ENCODE peak calls at places on chromosomes 7 and 10, in five cellular contexts. One of them, this sample, is unnamed.

GRCh38 chr10:104445359-104445758 is 91.7 kb downstream of the CFAP58 start:
- DNase-seq in astrocyte of the spinal cord: peak
- DNase-seq in astrocyte of the cerebellum: peak
- DNase-seq in AG10803: peak
- DNase-seq in GM06990: no peak
- DNase-seq in this sample: no peak

GRCh38 chr7:55048221-55048859 is 29.5 kb downstream of the EGFR start:
- DNase-seq in astrocyte of the spinal cord: no peak
- DNase-seq in astrocyte of the cerebellum: no peak
- DNase-seq in AG10803: no peak
- DNase-seq in GM06990: no peak
- DNase-seq in this sample: no peak

GRCh38 chr7:80722596-80723141 is 84.2 kb downstream of the CD36 start:
- DNase-seq in astrocyte of the spinal cord: peak
- DNase-seq in astrocyte of the cerebellum: peak
- DNase-seq in AG10803: peak
- DNase-seq in GM06990: no peak
- DNase-seq in this sample: no peak

GRCh38 chr10:78911533-78912340 is 157.0 kb upstream of the ZMIZ1 start:
- DNase-seq in astrocyte of the spinal cord: no peak
- DNase-seq in astrocyte of the cerebellum: no peak
- DNase-seq in AG10803: no peak
- DNase-seq in GM06990: no peak
- DNase-seq in this sample: no peak

GRCh38 chr7:86968618-86969017 is 90.8 kb downstream of the ELAPOR2 start:
- DNase-seq in astrocyte of the spinal cord: no peak
- DNase-seq in astrocyte of the cerebellum: no peak
- DNase-seq in AG10803: no peak
- DNase-seq in GM06990: no peak
- DNase-seq in this sample: no peak

GRCh38 chr10:100744136-100744979 is 1.0 kb upstream of the PAX2 start:
- DNase-seq in astrocyte of the spinal cord: no peak
- DNase-seq in astrocyte of the cerebellum: no peak
- DNase-seq in AG10803: no peak
- DNase-seq in GM06990: no peak
- DNase-seq in this sample: no peak

GRCh38 chr10:61159253-61159652 is 215.3 kb upstream of the RHOBTB1 start:
- DNase-seq in astrocyte of the spinal cord: peak
- DNase-seq in astrocyte of the cerebellum: peak
- DNase-seq in AG10803: peak
- DNase-seq in GM06990: no peak
- DNase-seq in this sample: no peak

GRCh38 chr10:126229701-126230100 is 158.6 kb downstream of the ADAM12 start:
- DNase-seq in astrocyte of the spinal cord: no peak
- DNase-seq in astrocyte of the cerebellum: no peak
- DNase-seq in AG10803: no peak
- DNase-seq in GM06990: no peak
- DNase-seq in this sample: no peak

GRCh38 chr7:112708236-112708635 is 82.0 kb downstream of the TMEM168 start:
- DNase-seq in astrocyte of the spinal cord: no peak
- DNase-seq in astrocyte of the cerebellum: no peak
- DNase-seq in AG10803: no peak
- DNase-seq in GM06990: no peak
- DNase-seq in this sample: no peak

GRCh38 chr7:102834999-102835398 is 77.8 kb upstream of the LRRC17 start:
- DNase-seq in astrocyte of the spinal cord: peak
- DNase-seq in astrocyte of the cerebellum: peak
- DNase-seq in AG10803: peak
- DNase-seq in GM06990: peak
- DNase-seq in this sample: no peak

GRCh38 chr7:105906690-105907089 is 30.3 kb upstream of the ATXN7L1 start:
- DNase-seq in astrocyte of the spinal cord: no peak
- DNase-seq in astrocyte of the cerebellum: no peak
- DNase-seq in AG10803: peak
- DNase-seq in GM06990: no peak
- DNase-seq in this sample: no peak

GRCh38 chr10:44313706-44314307 is 71.1 kb downstream of the CXCL12 start:
- DNase-seq in astrocyte of the spinal cord: no peak
- DNase-seq in astrocyte of the cerebellum: no peak
- DNase-seq in AG10803: no peak
- DNase-seq in GM06990: no peak
- DNase-seq in this sample: no peak

GRCh38 chr7:51111256-51111655 is 205.4 kb downstream of the COBL start:
- DNase-seq in astrocyte of the spinal cord: no peak
- DNase-seq in astrocyte of the cerebellum: no peak
- DNase-seq in AG10803: no peak
- DNase-seq in GM06990: no peak
- DNase-seq in this sample: no peak

GRCh38 chr10:111130471-111130870 is 53.6 kb downstream of the ADRA2A start:
- DNase-seq in astrocyte of the spinal cord: no peak
- DNase-seq in astrocyte of the cerebellum: no peak
- DNase-seq in AG10803: no peak
- DNase-seq in GM06990: no peak
- DNase-seq in this sample: no peak

GRCh38 chr10:12042409-12042796 is 206 bp downstream of the UPF2 start:
- DNase-seq in astrocyte of the spinal cord: no peak
- DNase-seq in astrocyte of the cerebellum: no peak
- DNase-seq in AG10803: no peak
- DNase-seq in GM06990: no peak
- DNase-seq in this sample: no peak

GRCh38 chr10:85319150-85319549 is 990.8 kb downstream of the CCSER2 start:
- DNase-seq in astrocyte of the spinal cord: no peak
- DNase-seq in astrocyte of the cerebellum: no peak
- DNase-seq in AG10803: no peak
- DNase-seq in GM06990: no peak
- DNase-seq in this sample: no peak

GRCh38 chr7:94160719-94161435 is 156.7 kb upstream of the BET1 start:
- DNase-seq in astrocyte of the spinal cord: no peak
- DNase-seq in astrocyte of the cerebellum: no peak
- DNase-seq in AG10803: no peak
- DNase-seq in GM06990: peak
- DNase-seq in this sample: no peak

GRCh38 chr10:33570495-33570894 is 236.0 kb upstream of the NRP1 start:
- DNase-seq in astrocyte of the spinal cord: no peak
- DNase-seq in astrocyte of the cerebellum: no peak
- DNase-seq in AG10803: no peak
- DNase-seq in GM06990: no peak
- DNase-seq in this sample: no peak

GRCh38 chr7:159012353-159013069 is 132.2 kb downstream of the VIPR2 start:
- DNase-seq in astrocyte of the spinal cord: no peak
- DNase-seq in astrocyte of the cerebellum: no peak
- DNase-seq in AG10803: no peak
- DNase-seq in GM06990: no peak
- DNase-seq in this sample: no peak

GRCh38 chr10:23158370-23158769 is 33.7 kb upstream of the PTF1A start:
- DNase-seq in astrocyte of the spinal cord: peak
- DNase-seq in astrocyte of the cerebellum: peak
- DNase-seq in AG10803: peak
- DNase-seq in GM06990: no peak
- DNase-seq in this sample: no peak

GRCh38 chr7:151137076-151137611 is 30.4 kb downstream of the GBX1 start:
- DNase-seq in astrocyte of the spinal cord: no peak
- DNase-seq in astrocyte of the cerebellum: no peak
- DNase-seq in AG10803: no peak
- DNase-seq in GM06990: no peak
- DNase-seq in this sample: no peak

GRCh38 chr10:116767235-116767634 is 24.9 kb upstream of the HSPA12A start:
- DNase-seq in astrocyte of the spinal cord: no peak
- DNase-seq in astrocyte of the cerebellum: no peak
- DNase-seq in AG10803: peak
- DNase-seq in GM06990: no peak
- DNase-seq in this sample: no peak

GRCh38 chr7:5228066-5228465 is 38.0 kb downstream of the WIPI2 start:
- DNase-seq in astrocyte of the spinal cord: no peak
- DNase-seq in astrocyte of the cerebellum: no peak
- DNase-seq in AG10803: no peak
- DNase-seq in GM06990: no peak
- DNase-seq in this sample: no peak

GRCh38 chr7:101162551-101163280 is 2.7 kb downstream of the VGF start:
- DNase-seq in astrocyte of the spinal cord: peak
- DNase-seq in astrocyte of the cerebellum: no peak
- DNase-seq in AG10803: peak
- DNase-seq in GM06990: peak
- DNase-seq in this sample: no peak

GRCh38 chr7:30301751-30302150 is 17.4 kb downstream of the ZNRF2 start:
- DNase-seq in astrocyte of the spinal cord: no peak
- DNase-seq in astrocyte of the cerebellum: no peak
- DNase-seq in AG10803: no peak
- DNase-seq in GM06990: no peak
- DNase-seq in this sample: no peak

GRCh38 chr7:54841772-54842707 is 83.0 kb upstream of the SEC61G start:
- DNase-seq in astrocyte of the spinal cord: peak
- DNase-seq in astrocyte of the cerebellum: peak
- DNase-seq in AG10803: peak
- DNase-seq in GM06990: no peak
- DNase-seq in this sample: no peak

GRCh38 chr10:74078037-74078436 is 72.6 kb downstream of the AP3M1 start:
- DNase-seq in astrocyte of the spinal cord: peak
- DNase-seq in astrocyte of the cerebellum: peak
- DNase-seq in AG10803: peak
- DNase-seq in GM06990: peak
- DNase-seq in this sample: no peak

GRCh38 chr7:66779669-66780408 is 39.3 kb downstream of the RABGEF1 start:
- DNase-seq in astrocyte of the spinal cord: peak
- DNase-seq in astrocyte of the cerebellum: no peak
- DNase-seq in AG10803: no peak
- DNase-seq in GM06990: no peak
- DNase-seq in this sample: no peak

GRCh38 chr10:64976150-64976549 is 1454.9 kb downstream of the REEP3 start:
- DNase-seq in astrocyte of the spinal cord: no peak
- DNase-seq in astrocyte of the cerebellum: no peak
- DNase-seq in AG10803: no peak
- DNase-seq in GM06990: no peak
- DNase-seq in this sample: no peak

GRCh38 chr10:64973391-64973790 is 1452.2 kb downstream of the REEP3 start:
- DNase-seq in astrocyte of the spinal cord: no peak
- DNase-seq in astrocyte of the cerebellum: no peak
- DNase-seq in AG10803: no peak
- DNase-seq in GM06990: no peak
- DNase-seq in this sample: no peak

GRCh38 chr10:64977912-64978311 is 1456.7 kb downstream of the REEP3 start:
- DNase-seq in astrocyte of the spinal cord: peak
- DNase-seq in astrocyte of the cerebellum: no peak
- DNase-seq in AG10803: no peak
- DNase-seq in GM06990: no peak
- DNase-seq in this sample: no peak
- TF ChIP-seq CTCF in astrocyte of the spinal cord: no peak
- TF ChIP-seq CTCF in astrocyte of the cerebellum: no peak
- TF ChIP-seq CTCF in AG10803: no peak
- TF ChIP-seq CTCF in GM06990: no peak
- TF ChIP-seq CTCF in this sample: peak

DNA sequence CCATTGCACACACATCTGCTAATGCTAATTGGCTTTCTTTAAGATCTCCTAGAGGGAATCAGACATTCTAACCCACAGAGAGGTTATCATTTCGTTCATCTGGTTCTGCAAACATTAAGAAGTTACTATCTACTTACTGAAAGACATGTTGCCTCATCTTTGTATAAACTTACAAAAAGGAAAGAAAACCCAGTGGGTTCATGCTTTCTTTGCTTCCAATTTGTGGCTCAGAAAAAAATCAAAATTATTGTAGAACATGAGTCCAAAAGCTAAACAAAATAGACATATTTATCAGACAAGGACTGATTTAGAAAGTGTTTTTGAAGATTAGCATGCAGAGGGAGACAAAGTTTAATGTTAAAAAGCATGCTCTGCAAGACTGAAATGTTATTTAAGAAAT is 123.1 kb downstream of the MBL2 start:
- DNase-seq in astrocyte of the spinal cord: no peak
- DNase-seq in astrocyte of the cerebellum: no peak
- DNase-seq in AG10803: peak
- DNase-seq in GM06990: no peak
- DNase-seq in this sample: no peak
- TF ChIP-seq CTCF in astrocyte of the spinal cord: no peak
- TF ChIP-seq CTCF in astrocyte of the cerebellum: no peak
- TF ChIP-seq CTCF in AG10803: no peak
- TF ChIP-seq CTCF in GM06990: no peak
- TF ChIP-seq CTCF in this sample: no peak

DNA sequence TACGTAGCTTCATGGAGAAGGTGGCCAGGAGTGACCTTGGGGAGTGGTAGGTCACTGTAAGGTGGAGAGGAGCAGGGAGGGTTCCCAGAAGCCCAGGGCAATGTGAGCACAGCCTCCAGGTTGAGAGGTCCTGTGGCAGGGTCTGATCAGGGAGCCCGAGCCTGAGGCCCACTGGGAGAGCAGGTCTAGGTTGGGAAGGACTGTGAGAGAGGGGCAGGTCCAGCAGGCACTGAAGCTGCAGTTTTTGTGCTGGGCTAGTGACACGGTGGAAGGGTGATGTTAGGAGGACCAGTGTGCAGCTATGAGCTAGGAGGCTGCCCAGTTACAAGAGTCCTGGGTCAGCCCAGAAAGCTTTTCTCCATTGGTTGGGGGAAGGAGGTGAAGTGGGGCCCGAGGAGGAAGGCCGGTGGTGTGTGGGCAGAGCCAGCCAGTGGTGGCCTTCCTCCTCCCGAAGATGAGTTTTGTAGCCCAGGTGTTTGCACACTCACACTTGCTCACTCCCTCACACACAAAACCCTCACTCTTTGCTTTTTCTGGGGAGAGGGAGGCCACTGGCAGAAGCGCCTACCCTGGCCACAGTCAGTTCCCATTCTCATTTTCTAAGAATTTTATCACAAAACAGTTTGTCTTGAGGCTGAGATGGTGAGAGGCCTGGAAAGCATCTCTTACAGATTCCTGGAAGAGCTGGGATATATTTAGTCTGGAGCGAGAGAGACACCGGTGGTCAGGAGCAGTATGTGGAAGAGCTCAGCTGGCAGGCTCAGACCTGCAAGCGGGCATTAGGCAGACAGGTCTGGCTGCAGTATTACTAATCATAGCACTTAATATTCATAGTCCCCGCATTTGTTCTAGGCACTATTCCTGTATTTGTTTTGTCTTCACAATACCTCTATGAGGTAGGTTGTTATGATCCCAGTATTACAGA is 57.1 kb downstream of the ZNF467 start:
- DNase-seq in astrocyte of the spinal cord: peak
- DNase-seq in astrocyte of the cerebellum: no peak
- DNase-seq in AG10803: peak
- DNase-seq in GM06990: no peak
- DNase-seq in this sample: no peak
- TF ChIP-seq CTCF in astrocyte of the spinal cord: no peak
- TF ChIP-seq CTCF in astrocyte of the cerebellum: peak
- TF ChIP-seq CTCF in AG10803: peak
- TF ChIP-seq CTCF in GM06990: no peak
- TF ChIP-seq CTCF in this sample: no peak

GRCh38 chr10:34957531-34957930 is 132.6 kb downstream of the CUL2 start:
- DNase-seq in astrocyte of the spinal cord: no peak
- DNase-seq in astrocyte of the cerebellum: no peak
- DNase-seq in AG10803: no peak
- DNase-seq in GM06990: no peak
- DNase-seq in this sample: no peak

GRCh38 chr10:34956756-34957155 is 133.4 kb downstream of the CUL2 start:
- DNase-seq in astrocyte of the spinal cord: no peak
- DNase-seq in astrocyte of the cerebellum: no peak
- DNase-seq in AG10803: no peak
- DNase-seq in GM06990: no peak
- DNase-seq in this sample: no peak

GRCh38 chr10:34959786-34960185 is 130.4 kb downstream of the CUL2 start:
- DNase-seq in astrocyte of the spinal cord: no peak
- DNase-seq in astrocyte of the cerebellum: no peak
- DNase-seq in AG10803: no peak
- DNase-seq in GM06990: no peak
- DNase-seq in this sample: no peak

GRCh38 chr10:34960983-34961382 is 129.2 kb downstream of the CUL2 start:
- DNase-seq in astrocyte of the spinal cord: peak
- DNase-seq in astrocyte of the cerebellum: no peak
- DNase-seq in AG10803: peak
- DNase-seq in GM06990: no peak
- DNase-seq in this sample: no peak

GRCh38 chr10:34959321-34959720 is 130.8 kb downstream of the CUL2 start:
- DNase-seq in astrocyte of the spinal cord: no peak
- DNase-seq in astrocyte of the cerebellum: no peak
- DNase-seq in AG10803: no peak
- DNase-seq in GM06990: no peak
- DNase-seq in this sample: no peak
- TF ChIP-seq CTCF in astrocyte of the spinal cord: no peak
- TF ChIP-seq CTCF in astrocyte of the cerebellum: no peak
- TF ChIP-seq CTCF in AG10803: no peak
- TF ChIP-seq CTCF in GM06990: no peak
- TF ChIP-seq CTCF in this sample: no peak

This sample was measured in D721Med.